ENCODE peak calls at places on chromosome 17, in five cellular contexts. T is heart left ventricle, J is heart right ventricle, N is GM13977, X is mucosa of gallbladder. Y is an unnamed sample.

GRCh38 chr17:74360993-74361612 is 565 bp downstream of the BTBD17 start:
- DNase-seq in N (no peak), X (no peak), J (no peak), T (no peak), Y (no peak)

GRCh38 chr17:72249441-72249840 is 128.6 kb downstream of the SOX9 start:
- DNase-seq in X (peak), J (no peak), T (no peak), N (no peak), Y (no peak)

GRCh38 chr17:2395258-2396170 is 5.3 kb downstream of the MNT start:
- DNase-seq in J (no peak), N (no peak), X (no peak), T (no peak), Y (no peak)

GRCh38 chr17:82148011-82148410 is 50.0 kb upstream of the FASN start:
- DNase-seq in N (no peak), T (no peak), X (no peak), J (no peak), Y (no peak)

GRCh38 chr17:51035436-51035835 is 85.2 kb downstream of the SPAG9 start:
- DNase-seq in T (no peak), N (no peak), X (no peak), J (no peak), Y (no peak)

GRCh38 chr17:77889866-77890760 is 68.4 kb upstream of the TNRC6C start:
- DNase-seq in X (no peak), N (no peak), T (no peak), J (peak), Y (no peak)

GRCh38 chr17:69609495-69610315 is 195.2 kb downstream of the MAP2K6 start:
- DNase-seq in N (no peak), J (no peak), T (peak), X (no peak), Y (no peak)

GRCh38 chr17:77440571-77440981 is 299.8 kb downstream of the SEC14L1 start:
- DNase-seq in X (no peak), J (no peak), T (no peak), N (no peak), Y (no peak)